ENCODE peak calls at places on chromosomes 11 and 22, in ten cellular contexts. One of them, this sample, is unnamed.

GRCh38 chr11:1198766-1199688 is 23.8 kb upstream of the MUC5B start:
- DNase-seq in K562: no peak
- DNase-seq in HFF-Myc: no peak
- DNase-seq in dorsolateral prefrontal cortex: peak; percentile 22
- DNase-seq in Calu3: no peak
- DNase-seq in testis: no peak
- DNase-seq in choroid plexus epithelial cell: no peak
- DNase-seq in heart left ventricle: peak; percentile 20
- DNase-seq in AG09319: no peak
- DNase-seq in type B pancreatic cell: peak; percentile 70
- DNase-seq in this sample: peak; percentile 80

GRCh38 chr11:111530091-111530490 is 10.4 kb upstream of the LAYN start:
- DNase-seq in choroid plexus epithelial cell: peak; percentile 59
- DNase-seq in dorsolateral prefrontal cortex: no peak
- DNase-seq in Calu3: no peak
- DNase-seq in heart left ventricle: no peak
- DNase-seq in type B pancreatic cell: no peak
- DNase-seq in K562: no peak
- DNase-seq in HFF-Myc: no peak
- DNase-seq in testis: no peak
- DNase-seq in AG09319: no peak
- DNase-seq in this sample: no peak

GRCh38 chr22:45150139-45150538 is 13.6 kb upstream of the NUP50 start:
- DNase-seq in choroid plexus epithelial cell: no peak
- DNase-seq in K562: no peak
- DNase-seq in testis: no peak
- DNase-seq in AG09319: no peak
- DNase-seq in type B pancreatic cell: no peak
- DNase-seq in heart left ventricle: no peak
- DNase-seq in Calu3: no peak
- DNase-seq in HFF-Myc: no peak
- DNase-seq in dorsolateral prefrontal cortex: no peak
- DNase-seq in this sample: no peak

GRCh38 chr11:68798221-68798813 is 43.4 kb downstream of the CPT1A start:
- DNase-seq in type B pancreatic cell: no peak
- DNase-seq in testis: peak; percentile 73
- DNase-seq in choroid plexus epithelial cell: peak; percentile 22
- DNase-seq in dorsolateral prefrontal cortex: no peak
- DNase-seq in Calu3: peak; percentile 33
- DNase-seq in K562: peak; percentile 57
- DNase-seq in AG09319: no peak
- DNase-seq in heart left ventricle: no peak
- DNase-seq in HFF-Myc: no peak
- DNase-seq in this sample: no peak

GRCh38 chr11:77198440-77198849 is 70.4 kb downstream of the MYO7A start:
- DNase-seq in choroid plexus epithelial cell: peak; percentile 28
- DNase-seq in K562: peak; percentile 72
- DNase-seq in dorsolateral prefrontal cortex: no peak
- DNase-seq in AG09319: no peak
- DNase-seq in Calu3: peak; percentile 34
- DNase-seq in testis: no peak
- DNase-seq in HFF-Myc: peak; percentile 11
- DNase-seq in type B pancreatic cell: no peak
- DNase-seq in heart left ventricle: no peak
- DNase-seq in this sample: no peak

GRCh38 chr22:21092797-21093554 is 47.2 kb downstream of the LRRC74B start:
- DNase-seq in type B pancreatic cell: no peak
- DNase-seq in K562: no peak
- DNase-seq in heart left ventricle: no peak
- DNase-seq in Calu3: no peak
- DNase-seq in HFF-Myc: no peak
- DNase-seq in choroid plexus epithelial cell: no peak
- DNase-seq in testis: no peak
- DNase-seq in AG09319: no peak
- DNase-seq in dorsolateral prefrontal cortex: no peak
- DNase-seq in this sample: no peak

GRCh38 chr11:10540546-10540914 is 457 bp downstream of the RNF141 start:
- DNase-seq in K562: peak; percentile 63
- DNase-seq in choroid plexus epithelial cell: peak; percentile 50
- DNase-seq in dorsolateral prefrontal cortex: peak; percentile 60
- DNase-seq in type B pancreatic cell: peak; percentile 68
- DNase-seq in AG09319: no peak
- DNase-seq in Calu3: no peak
- DNase-seq in heart left ventricle: peak; percentile 54
- DNase-seq in HFF-Myc: no peak
- DNase-seq in testis: peak; percentile 61
- DNase-seq in this sample: no peak

GRCh38 chr11:11349870-11350325 is 3.2 kb downstream of the CSNK2A3 start:
- DNase-seq in testis: peak; percentile 51
- DNase-seq in HFF-Myc: peak; percentile 89
- DNase-seq in heart left ventricle: peak; percentile 43
- DNase-seq in choroid plexus epithelial cell: peak; percentile 43
- DNase-seq in Calu3: no peak
- DNase-seq in AG09319: peak; percentile 16
- DNase-seq in dorsolateral prefrontal cortex: no peak
- DNase-seq in type B pancreatic cell: no peak
- DNase-seq in K562: no peak
- DNase-seq in this sample: peak; percentile 84

GRCh38 chr22:27110985-27111451 is 453.6 kb downstream of the MIAT start:
- DNase-seq in dorsolateral prefrontal cortex: no peak
- DNase-seq in AG09319: no peak
- DNase-seq in type B pancreatic cell: no peak
- DNase-seq in testis: no peak
- DNase-seq in HFF-Myc: no peak
- DNase-seq in Calu3: peak; percentile 27
- DNase-seq in K562: no peak
- DNase-seq in heart left ventricle: no peak
- DNase-seq in choroid plexus epithelial cell: peak; percentile 74
- DNase-seq in this sample: no peak

GRCh38 chr22:22425783-22426624 is 82.5 kb downstream of the ZNF280B start:
- DNase-seq in Calu3: no peak
- DNase-seq in choroid plexus epithelial cell: no peak
- DNase-seq in HFF-Myc: no peak
- DNase-seq in heart left ventricle: no peak
- DNase-seq in testis: peak; percentile 51
- DNase-seq in type B pancreatic cell: no peak
- DNase-seq in AG09319: no peak
- DNase-seq in K562: no peak
- DNase-seq in dorsolateral prefrontal cortex: no peak
- DNase-seq in this sample: no peak

GRCh38 chr22:23283591-23284503 is 103.5 kb downstream of the BCR start:
- DNase-seq in choroid plexus epithelial cell: no peak
- DNase-seq in heart left ventricle: no peak
- DNase-seq in Calu3: no peak
- DNase-seq in testis: peak; percentile 63
- DNase-seq in type B pancreatic cell: no peak
- DNase-seq in K562: peak; percentile 23
- DNase-seq in dorsolateral prefrontal cortex: no peak
- DNase-seq in HFF-Myc: no peak
- DNase-seq in AG09319: no peak
- DNase-seq in this sample: no peak

GRCh38 chr22:28297504-28297903 is 378.4 kb upstream of the PITPNB start:
- DNase-seq in dorsolateral prefrontal cortex: peak; percentile 33
- DNase-seq in heart left ventricle: no peak
- DNase-seq in choroid plexus epithelial cell: peak; percentile 5
- DNase-seq in K562: peak; percentile 8
- DNase-seq in HFF-Myc: no peak
- DNase-seq in testis: no peak
- DNase-seq in AG09319: no peak
- DNase-seq in type B pancreatic cell: no peak
- DNase-seq in Calu3: no peak
- DNase-seq in this sample: no peak

GRCh38 chr22:37206118-37206840 is 6.0 kb downstream of the SSTR3 start:
- DNase-seq in testis: no peak
- DNase-seq in Calu3: no peak
- DNase-seq in choroid plexus epithelial cell: no peak
- DNase-seq in dorsolateral prefrontal cortex: no peak
- DNase-seq in K562: no peak
- DNase-seq in AG09319: no peak
- DNase-seq in heart left ventricle: no peak
- DNase-seq in HFF-Myc: no peak
- DNase-seq in type B pancreatic cell: no peak
- DNase-seq in this sample: no peak

GRCh38 chr11:120337133-120337895 is 1.1 kb downstream of the ARHGEF12 start:
- DNase-seq in type B pancreatic cell: no peak
- DNase-seq in choroid plexus epithelial cell: peak; percentile 39
- DNase-seq in dorsolateral prefrontal cortex: no peak
- DNase-seq in AG09319: no peak
- DNase-seq in Calu3: no peak
- DNase-seq in K562: no peak
- DNase-seq in testis: peak; percentile 52
- DNase-seq in heart left ventricle: peak; percentile 52
- DNase-seq in HFF-Myc: no peak
- DNase-seq in this sample: no peak

GRCh38 chr22:44365832-44366231 is 53.1 kb upstream of the SHISAL1 start:
- DNase-seq in type B pancreatic cell: no peak
- DNase-seq in testis: no peak
- DNase-seq in K562: no peak
- DNase-seq in dorsolateral prefrontal cortex: no peak
- DNase-seq in Calu3: no peak
- DNase-seq in heart left ventricle: peak; percentile 15
- DNase-seq in choroid plexus epithelial cell: no peak
- DNase-seq in AG09319: no peak
- DNase-seq in HFF-Myc: no peak
- DNase-seq in this sample: no peak

GRCh38 chr22:36395922-36396321 is 8.2 kb upstream of the MYH9 start:
- DNase-seq in heart left ventricle: no peak
- DNase-seq in AG09319: no peak
- DNase-seq in K562: no peak
- DNase-seq in type B pancreatic cell: no peak
- DNase-seq in Calu3: no peak
- DNase-seq in testis: no peak
- DNase-seq in HFF-Myc: no peak
- DNase-seq in dorsolateral prefrontal cortex: no peak
- DNase-seq in choroid plexus epithelial cell: peak; percentile 65
- DNase-seq in this sample: no peak

DNA sequence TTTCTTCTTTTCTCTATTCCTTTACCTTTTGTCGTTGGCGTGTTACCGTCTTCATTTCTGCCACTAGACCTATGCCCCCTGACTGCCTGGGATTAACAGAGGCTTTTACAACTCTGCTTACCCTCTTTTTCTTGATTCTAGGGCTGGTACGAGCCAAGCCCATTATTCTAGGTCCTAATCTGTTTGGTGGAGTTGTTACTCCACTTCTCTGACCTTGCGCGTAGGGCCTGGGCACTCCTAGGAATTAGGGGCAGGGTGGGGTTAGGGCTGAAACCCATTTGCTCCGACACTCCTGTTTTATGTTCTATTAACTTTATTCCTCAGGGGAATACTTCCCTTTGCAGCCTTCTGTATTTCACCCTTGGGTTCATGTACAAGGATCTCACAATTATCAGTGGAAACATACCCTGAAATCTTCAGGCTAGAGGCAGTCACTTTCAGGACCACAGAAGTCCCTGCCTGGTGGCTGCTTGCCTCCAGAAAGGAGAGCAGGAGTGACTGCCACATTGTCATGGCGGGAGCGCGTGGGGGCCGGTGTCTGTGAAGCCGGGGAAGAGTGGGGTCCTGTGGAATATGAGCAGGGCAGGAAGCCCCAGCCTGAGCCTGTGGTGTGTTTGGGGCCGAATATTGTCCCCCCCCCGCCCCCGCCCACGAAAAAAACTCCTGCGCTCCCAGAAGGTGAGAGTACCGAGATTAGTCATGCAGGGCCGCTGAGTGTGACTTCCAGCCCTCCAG is 742 bp upstream of the SLC37A2 start:
- DNase-seq in choroid plexus epithelial cell: no peak
- DNase-seq in dorsolateral prefrontal cortex: no peak
- DNase-seq in AG09319: no peak
- DNase-seq in HFF-Myc: no peak
- DNase-seq in type B pancreatic cell: no peak
- DNase-seq in Calu3: no peak
- DNase-seq in K562: no peak
- DNase-seq in heart left ventricle: no peak
- DNase-seq in testis: no peak
- DNase-seq in this sample: no peak
- TF ChIP-seq CTCF in choroid plexus epithelial cell: no peak
- TF ChIP-seq CTCF in dorsolateral prefrontal cortex: no peak
- TF ChIP-seq CTCF in AG09319: no peak
- TF ChIP-seq CTCF in HFF-Myc: no peak
- TF ChIP-seq CTCF in type B pancreatic cell: no peak
- TF ChIP-seq CTCF in Calu3: no peak
- TF ChIP-seq CTCF in K562: no peak
- TF ChIP-seq CTCF in heart left ventricle: no peak
- TF ChIP-seq CTCF in testis: no peak
- TF ChIP-seq CTCF in this sample: no peak

GRCh38 chr22:20027966-20028854 is 7.3 kb downstream of the TANGO2 start:
- DNase-seq in testis: no peak
- DNase-seq in HFF-Myc: no peak
- DNase-seq in Calu3: peak; percentile 30
- DNase-seq in choroid plexus epithelial cell: peak; percentile 49
- DNase-seq in type B pancreatic cell: no peak
- DNase-seq in heart left ventricle: no peak
- DNase-seq in dorsolateral prefrontal cortex: no peak
- DNase-seq in K562: peak; percentile 78
- DNase-seq in AG09319: no peak
- DNase-seq in this sample: no peak
- TF ChIP-seq CTCF in testis: peak; percentile 22
- TF ChIP-seq CTCF in HFF-Myc: peak; percentile 37
- TF ChIP-seq CTCF in Calu3: peak; percentile 25
- TF ChIP-seq CTCF in choroid plexus epithelial cell: peak; percentile 57
- TF ChIP-seq CTCF in type B pancreatic cell: peak; percentile 53
- TF ChIP-seq CTCF in heart left ventricle: no peak
- TF ChIP-seq CTCF in dorsolateral prefrontal cortex: no peak
- TF ChIP-seq CTCF in K562: peak; percentile 81
- TF ChIP-seq CTCF in AG09319: peak; percentile 24
- TF ChIP-seq CTCF in this sample: peak; percentile 48

DNA sequence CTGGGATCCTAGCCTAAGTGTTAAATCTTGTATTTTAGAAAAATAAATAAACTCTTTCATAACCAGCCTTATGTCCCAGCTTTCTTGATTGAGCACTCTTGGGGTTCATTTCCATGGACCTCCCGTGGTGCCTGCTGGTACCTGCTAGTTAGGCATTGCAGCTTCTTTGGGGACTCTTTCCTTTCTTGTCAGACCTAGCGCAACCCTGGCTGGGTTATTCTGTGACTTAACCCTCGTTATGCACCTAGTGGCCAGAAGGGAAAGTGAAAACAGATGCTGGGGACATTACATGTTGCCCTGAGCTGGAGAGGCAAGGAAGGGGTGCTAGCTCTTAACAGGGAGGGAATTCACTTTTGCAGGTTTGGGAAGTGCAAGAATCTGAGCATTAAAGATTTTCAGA is 46.8 kb downstream of the APIP start:
- DNase-seq in K562: peak; percentile 35
- DNase-seq in choroid plexus epithelial cell: peak; percentile 7
- DNase-seq in testis: no peak
- DNase-seq in type B pancreatic cell: no peak
- DNase-seq in heart left ventricle: no peak
- DNase-seq in Calu3: no peak
- DNase-seq in AG09319: no peak
- DNase-seq in HFF-Myc: no peak
- DNase-seq in dorsolateral prefrontal cortex: no peak
- DNase-seq in this sample: no peak
- TF ChIP-seq CTCF in K562: peak; percentile 45
- TF ChIP-seq CTCF in choroid plexus epithelial cell: peak; percentile 47
- TF ChIP-seq CTCF in testis: peak; percentile 11
- TF ChIP-seq CTCF in type B pancreatic cell: peak; percentile 50
- TF ChIP-seq CTCF in heart left ventricle: no peak
- TF ChIP-seq CTCF in Calu3: no peak
- TF ChIP-seq CTCF in AG09319: no peak
- TF ChIP-seq CTCF in HFF-Myc: peak; percentile 24
- TF ChIP-seq CTCF in dorsolateral prefrontal cortex: no peak
- TF ChIP-seq CTCF in this sample: peak; percentile 16

GRCh38 chr11:131671764-131672163 is 301.3 kb downstream of the NTM start:
- DNase-seq in HFF-Myc: no peak
- DNase-seq in choroid plexus epithelial cell: no peak
- DNase-seq in heart left ventricle: no peak
- DNase-seq in K562: no peak
- DNase-seq in AG09319: no peak
- DNase-seq in type B pancreatic cell: no peak
- DNase-seq in testis: peak; percentile 41
- DNase-seq in Calu3: no peak
- DNase-seq in dorsolateral prefrontal cortex: no peak
- DNase-seq in this sample: no peak
- TF ChIP-seq CTCF in HFF-Myc: no peak
- TF ChIP-seq CTCF in choroid plexus epithelial cell: peak; percentile 14
- TF ChIP-seq CTCF in heart left ventricle: no peak
- TF ChIP-seq CTCF in K562: no peak
- TF ChIP-seq CTCF in AG09319: no peak
- TF ChIP-seq CTCF in type B pancreatic cell: peak; percentile 32
- TF ChIP-seq CTCF in testis: peak; percentile 21
- TF ChIP-seq CTCF in Calu3: no peak
- TF ChIP-seq CTCF in dorsolateral prefrontal cortex: peak; percentile 47
- TF ChIP-seq CTCF in this sample: peak; percentile 14